ENCODE peak calls at places on chromosomes 3 and 15, in five cellular contexts. Q, F, L, R and A are unnamed samples.

GRCh38 chr15:49731187-49731828 is 110.5 kb downstream of the DTWD1 start:
- DNase-seq in Q (no peak), F (no peak), L (no peak), R (no peak), A (no peak)

GRCh38 chr3:194375473-194375872 is 5.9 kb upstream of the LRRC15 start:
- DNase-seq in Q (peak; percentile 72), F (peak; percentile 60), L (no peak), R (no peak), A (no peak)

GRCh38 chr3:145900056-145900829 is 260.7 kb downstream of the PLOD2 start:
- DNase-seq in Q (no peak), F (no peak), L (no peak), R (no peak), A (no peak)

GRCh38 chr3:143895805-143896204 is 47.5 kb upstream of the SLC9A9 start:
- DNase-seq in Q (no peak), F (peak; percentile 3), L (no peak), R (no peak), A (no peak)

GRCh38 chr15:48090115-48090514 is 30.7 kb upstream of the SLC24A5 start:
- DNase-seq in Q (peak; percentile 58), F (peak; percentile 27), L (no peak), R (no peak), A (no peak)

GRCh38 chr15:78873796-78874761 is 1.4 kb downstream of the MORF4L1 start:
- DNase-seq in Q (no peak), F (no peak), L (no peak), R (peak; percentile 16), A (no peak)

GRCh38 chr3:30342319-30343060 is 263.9 kb upstream of the TGFBR2 start:
- DNase-seq in Q (no peak), F (no peak), L (no peak), R (no peak), A (no peak)

GRCh38 chr15:44710236-44711088 is 661 bp downstream of the PATL2 start:
- DNase-seq in Q (no peak), F (no peak), L (no peak), R (no peak), A (no peak)

GRCh38 chr15:62607643-62608042 is 434.9 kb upstream of the TPM1 start:
- DNase-seq in Q (no peak), F (no peak), L (no peak), R (no peak), A (no peak)

GRCh38 chr3:125128861-125129501 is 73.2 kb upstream of the HEG1 start:
- DNase-seq in Q (no peak), F (no peak), L (no peak), R (no peak), A (no peak)

GRCh38 chr3:72176537-72177041 is 391.6 kb upstream of the PROK2 start:
- DNase-seq in Q (no peak), F (no peak), L (no peak), R (no peak), A (no peak)

GRCh38 chr15:26889298-26889898 is 22.5 kb downstream of the GABRA5 start:
- DNase-seq in Q (peak; percentile 45), F (peak; percentile 70), L (peak; percentile 14), R (peak; percentile 34), A (peak; percentile 53)